ENCODE peak calls at places on chromosomes 2 and 18, in ten cellular contexts. F, Q, M, Z, T, A, K, V, C and R are unnamed samples.

GRCh38 chr2:12162269-12163247 is 416.1 kb downstream of the LPIN1 start:
- DNase-seq in F (no peak), Q (no peak), M (no peak), Z (no peak), T (no peak), A (no peak), K (no peak), V (no peak), C (no peak), R (no peak)

GRCh38 chr2:216860738-216861137 is 874 bp upstream of the TNP1 start:
- DNase-seq in F (no peak), Q (no peak), M (no peak), Z (no peak), T (no peak), A (no peak), K (no peak), V (no peak), C (no peak), R (no peak)

GRCh38 chr2:232137748-232138147 is 176.2 kb downstream of the DIS3L2 start:
- DNase-seq in F (no peak), Q (no peak), M (no peak), Z (peak; percentile 88), T (no peak), A (no peak), K (no peak), V (no peak), C (no peak), R (no peak)

GRCh38 chr2:196759378-196759706 is 40.1 kb downstream of the GTF3C3 start:
- DNase-seq in F (peak; percentile 38), Q (no peak), M (no peak), Z (no peak), T (peak; percentile 60), A (no peak), K (no peak), V (no peak), C (no peak), R (no peak)

GRCh38 chr2:233329489-233330135 is 22.0 kb downstream of the SAG start:
- DNase-seq in F (no peak), Q (no peak), M (no peak), Z (no peak), T (no peak), A (no peak), K (no peak), V (no peak), C (no peak), R (no peak)

GRCh38 chr2:165793779-165794519 is at the start of gene GALNT3:
- DNase-seq in F (peak; percentile 33), Q (peak; percentile 77), M (peak; percentile 96), Z (no peak), T (no peak), A (peak; percentile 12), K (peak; percentile 2), V (no peak), C (peak; percentile 95), R (no peak)

GRCh38 chr2:171225302-171225980 is 64.7 kb upstream of the TLK1 start:
- DNase-seq in F (peak; percentile 89), Q (no peak), M (no peak), Z (no peak), T (peak; percentile 94), A (no peak), K (no peak), V (peak; percentile 91), C (no peak), R (peak; percentile 65)

GRCh38 chr18:79912409-79912991 is 39.0 kb downstream of the SLC66A2 start:
- DNase-seq in F (peak; percentile 63), Q (peak; percentile 59), M (no peak), Z (no peak), T (peak; percentile 79), A (peak; percentile 50), K (no peak), V (no peak), C (peak; percentile 17), R (no peak)

GRCh38 chr2:95281071-95281470 is 6.8 kb downstream of the PROM2 start:
- DNase-seq in F (no peak), Q (no peak), M (no peak), Z (no peak), T (no peak), A (no peak), K (no peak), V (no peak), C (no peak), R (no peak)

GRCh38 chr2:218284106-218284811 is 8.0 kb downstream of the TMBIM1 start:
- DNase-seq in F (peak; percentile 86), Q (peak; percentile 88), M (peak; percentile 70), Z (no peak), T (peak; percentile 87), A (peak; percentile 49), K (peak; percentile 47), V (peak; percentile 83), C (no peak), R (no peak)

GRCh38 chr2:105102963-105103421 is 65.1 kb downstream of the MRPS9 start:
- DNase-seq in F (peak; percentile 81), Q (no peak), M (no peak), Z (no peak), T (peak; percentile 82), A (no peak), K (no peak), V (peak; percentile 67), C (no peak), R (no peak)

GRCh38 chr18:78607784-78608183 is 371.8 kb upstream of the SALL3 start:
- DNase-seq in F (no peak), Q (no peak), M (no peak), Z (no peak), T (no peak), A (no peak), K (no peak), V (no peak), C (no peak), R (no peak)

GRCh38 chr2:222568866-222569265 is 87.0 kb downstream of the FARSB start:
- DNase-seq in F (peak; percentile 80), Q (no peak), M (no peak), Z (no peak), T (peak; percentile 92), A (no peak), K (no peak), V (peak; percentile 72), C (no peak), R (no peak)

GRCh38 chr2:238872628-238873400 is 24.9 kb downstream of the TWIST2 start:
- DNase-seq in F (peak; percentile 60), Q (peak; percentile 53), M (no peak), Z (no peak), T (no peak), A (no peak), K (no peak), V (no peak), C (no peak), R (no peak)

GRCh38 chr2:19282305-19282704 is 76.1 kb downstream of the OSR1 start:
- DNase-seq in F (no peak), Q (no peak), M (no peak), Z (no peak), T (no peak), A (no peak), K (no peak), V (no peak), C (no peak), R (no peak)

GRCh38 chr2:184780384-184780783 is 182.1 kb downstream of the ZNF804A start:
- DNase-seq in F (no peak), Q (no peak), M (no peak), Z (no peak), T (no peak), A (no peak), K (no peak), V (no peak), C (no peak), R (no peak)

GRCh38 chr2:68043719-68044498 is 18.9 kb downstream of the C1D start:
- DNase-seq in F (peak; percentile 89), Q (no peak), M (no peak), Z (no peak), T (peak; percentile 82), A (no peak), K (no peak), V (peak; percentile 97), C (no peak), R (no peak)

GRCh38 chr18:43587538-43588153 is 310.4 kb upstream of the SYT4 start:
- DNase-seq in F (peak; percentile 63), Q (no peak), M (no peak), Z (peak; percentile 55), T (peak; percentile 76), A (no peak), K (no peak), V (peak; percentile 10), C (no peak), R (no peak)

GRCh38 chr2:46306320-46306719 is 9.1 kb downstream of the EPAS1 start:
- DNase-seq in F (no peak), Q (no peak), M (no peak), Z (no peak), T (peak; percentile 66), A (no peak), K (no peak), V (peak; percentile 66), C (no peak), R (no peak)

GRCh38 chr2:220966636-220967035 is 605.5 kb downstream of the EPHA4 start:
- DNase-seq in F (peak; percentile 85), Q (no peak), M (no peak), Z (no peak), T (peak; percentile 64), A (no peak), K (no peak), V (peak; percentile 78), C (no peak), R (peak; percentile 5)

GRCh38 chr2:241882090-241882625 is 12.6 kb downstream of the RTP5 start:
- DNase-seq in F (peak; percentile 60), Q (peak; percentile 74), M (peak; percentile 83), Z (peak; percentile 78), T (peak; percentile 23), A (no peak), K (no peak), V (no peak), C (peak; percentile 72), R (no peak)

GRCh38 chr18:46768166-46768921 is 11.5 kb upstream of the ST8SIA5 start:
- DNase-seq in F (no peak), Q (no peak), M (no peak), Z (no peak), T (no peak), A (no peak), K (no peak), V (no peak), C (no peak), R (no peak)

GRCh38 chr2:30267161-30267568 is 35.8 kb downstream of the LBH start:
- DNase-seq in F (no peak), Q (peak; percentile 85), M (no peak), Z (no peak), T (no peak), A (no peak), K (no peak), V (no peak), C (no peak), R (no peak)

GRCh38 chr2:84556190-84556589 is 39.9 kb downstream of the DNAH6 start:
- DNase-seq in F (no peak), Q (no peak), M (no peak), Z (no peak), T (no peak), A (no peak), K (no peak), V (no peak), C (no peak), R (no peak)

GRCh38 chr18:59742325-59743111 is 45.3 kb upstream of the CCBE1 start:
- DNase-seq in F (peak; percentile 83), Q (no peak), M (no peak), Z (no peak), T (peak; percentile 61), A (no peak), K (no peak), V (peak; percentile 71), C (no peak), R (no peak)

GRCh38 chr18:48790226-48790863 is 160.4 kb downstream of the SMAD7 start:
- DNase-seq in F (no peak), Q (peak; percentile 43), M (peak; percentile 29), Z (no peak), T (peak; percentile 81), A (no peak), K (no peak), V (no peak), C (no peak), R (no peak)

GRCh38 chr2:238326801-238327365 is 6.6 kb downstream of the TRAF3IP1 start:
- DNase-seq in F (peak; percentile 80), Q (no peak), M (no peak), Z (no peak), T (no peak), A (no peak), K (no peak), V (peak; percentile 20), C (no peak), R (no peak)

GRCh38 chr2:9675369-9676351 is 44.9 kb upstream of the YWHAQ start:
- DNase-seq in F (peak; percentile 92), Q (no peak), M (no peak), Z (no peak), T (peak; percentile 90), A (no peak), K (no peak), V (peak; percentile 95), C (no peak), R (peak; percentile 62)